ENCODE peak calls at places on chromosome X, in eight cellular contexts. O is A673; J is left ventricle myocardium inferior; L is CD8-positive, alpha-beta memory T cell; H is neural progenitor cell; K is astrocyte; Q is ovary; Z is stomach. R is an unnamed sample. For H3K9me3, the result is how much of the 10 kb centered on the place peaks cover.

GRCh38 chrX:3811331-3812311 is 98.2 kb upstream of the PRKX start:
- DNase-seq in O (peak), J (no peak), L (peak), H (peak), K (peak), Q (peak), Z (peak), R (peak)

GRCh38 chrX:22136711-22137110 is 104.6 kb downstream of the PHEX start:
- DNase-seq in O (no peak), J (no peak), L (no peak), H (no peak), K (no peak), Q (no peak), Z (no peak), R (no peak)

GRCh38 chrX:40772290-40772689 is 36.9 kb upstream of the MED14 start:
- DNase-seq in O (no peak), J (no peak), L (no peak), H (no peak), K (peak), Q (no peak), Z (no peak), R (no peak)

GRCh38 chrX:44234541-44234940 is 108.9 kb downstream of the EFHC2 start:
- DNase-seq in O (no peak), J (no peak), L (no peak), H (no peak), K (no peak), Q (no peak), Z (no peak), R (no peak)

GRCh38 chrX:101550825-101551767 is 749 bp downstream of the ARMCX1 start:
- DNase-seq in O (peak), J (peak), L (no peak), H (peak), K (peak), Q (peak), Z (no peak), R (no peak)

GRCh38 chrX:136907626-136908025 is 27.1 kb upstream of the RBMX start:
- DNase-seq in O (no peak), J (peak), L (no peak), H (no peak), K (no peak), Q (no peak), Z (no peak), R (no peak)

GRCh38 chrX:9102956-9103355 is 69.0 kb upstream of the FAM9B start:
- DNase-seq in O (no peak), J (no peak), L (no peak), H (no peak), K (no peak), Q (no peak), Z (no peak), R (no peak)

GRCh38 chrX:41692162-41692749 is 3.5 kb downstream of the GPR34 start:
- DNase-seq in O (peak), J (no peak), L (no peak), H (no peak), K (peak), Q (no peak), Z (no peak), R (no peak)

GRCh38 chrX:147403075-147403474 is 508.6 kb upstream of the FMR1 start:
- DNase-seq in O (no peak), J (no peak), L (no peak), H (no peak), K (no peak), Q (no peak), Z (no peak), R (no peak)

GRCh38 chrX:131366387-131366786 is 77.3 kb upstream of the IGSF1 start:
- DNase-seq in O (peak), J (no peak), L (no peak), H (no peak), K (no peak), Q (no peak), Z (no peak), R (no peak)

GRCh38 chrX:103584606-103585005 is 709 bp upstream of the TCEAL4 start:
- DNase-seq in O (peak), J (no peak), L (no peak), H (peak), K (no peak), Q (no peak), Z (no peak), R (no peak)

GRCh38 chrX:32150141-32150540 is 1061.2 kb downstream of the DMD start:
- DNase-seq in O (no peak), J (peak), L (no peak), H (no peak), K (no peak), Q (no peak), Z (no peak), R (no peak)

GRCh38 chrX:44400588-44400987 is 57.1 kb upstream of the EFHC2 start:
- DNase-seq in O (peak), J (no peak), L (no peak), H (no peak), K (peak), Q (no peak), Z (no peak), R (no peak)

GRCh38 chrX:109840585-109840984 is 107.5 kb upstream of the ACSL4 start:
- DNase-seq in O (peak), J (no peak), L (no peak), H (no peak), K (peak), Q (no peak), Z (no peak), R (no peak)

GRCh38 chrX:84064164-84064563 is 123.8 kb downstream of the RPS6KA6 start:
- DNase-seq in O (no peak), J (no peak), L (no peak), H (no peak), K (no peak), Q (no peak), Z (no peak), R (no peak)

GRCh38 chrX:10482708-10483107 is 137.7 kb downstream of the MID1 start:
- DNase-seq in O (no peak), J (no peak), L (no peak), H (no peak), K (no peak), Q (no peak), Z (no peak), R (no peak)

GRCh38 chrX:14027511-14028019 is 2.1 kb downstream of the GEMIN8 start:
- DNase-seq in O (peak), J (no peak), L (no peak), H (no peak), K (peak), Q (no peak), Z (no peak), R (no peak)

GRCh38 chrX:72572248-72573157 is at the start of gene HDAC8:
- DNase-seq in O (peak), J (peak), L (peak), H (peak), K (peak), Q (peak), Z (peak), R (no peak)

GRCh38 chrX:9188117-9188516 is 154.2 kb upstream of the FAM9B start:
- DNase-seq in O (no peak), J (no peak), L (no peak), H (no peak), K (no peak), Q (no peak), Z (no peak), R (no peak)

GRCh38 chrX:95764972-95765451 is 919.6 kb upstream of the DIAPH2 start:
- DNase-seq in O (peak), J (no peak), L (no peak), H (peak), K (peak), Q (no peak), Z (no peak), R (no peak)

GRCh38 chrX:24542756-24543155 is 77.7 kb downstream of the PDK3 start:
- DNase-seq in O (no peak), J (no peak), L (no peak), H (no peak), K (no peak), Q (no peak), Z (no peak), R (no peak)

GRCh38 chrX:75086731-75087195 is 69.3 kb downstream of the ABCB7 start:
- DNase-seq in O (no peak), J (no peak), L (no peak), H (no peak), K (no peak), Q (no peak), Z (peak), R (no peak)

GRCh38 chrX:121975666-121976065 is 928.3 kb downstream of the GLUD2 start:
- DNase-seq in O (no peak), J (no peak), L (no peak), H (no peak), K (no peak), Q (no peak), Z (no peak), R (no peak)

GRCh38 chrX:129932792-129933321 is 26.9 kb downstream of the UTP14A start:
- DNase-seq in O (peak), J (peak), L (no peak), H (peak), K (no peak), Q (peak), Z (no peak), R (no peak)

GRCh38 chrX:47221756-47222155 is 3.3 kb downstream of the CDK16 start:
- DNase-seq in O (no peak), J (no peak), L (no peak), H (no peak), K (no peak), Q (no peak), Z (no peak), R (no peak)

GRCh38 chrX:91434351-91435168 is at the start of gene PABPC5:
- DNase-seq in O (peak), J (peak), L (no peak), H (peak), K (peak), Q (peak), Z (peak), R (no peak)

GRCh38 chrX:11791090-11791489 is 33.1 kb downstream of the MSL3 start:
- DNase-seq in O (no peak), J (no peak), L (no peak), H (no peak), K (no peak), Q (no peak), Z (no peak), R (no peak)

GRCh38 chrX:22526339-22526738 is 253.6 kb downstream of the CBLL2 start:
- DNase-seq in O (peak), J (no peak), L (no peak), H (no peak), K (peak), Q (no peak), Z (no peak), R (no peak)

GRCh38 chrX:14496674-14497073 is 32.7 kb upstream of the GLRA2 start:
- DNase-seq in O (no peak), J (no peak), L (no peak), H (no peak), K (no peak), Q (no peak), Z (no peak), R (no peak)

GRCh38 chrX:150450519-150451177 is 87.5 kb downstream of the MAMLD1 start:
- DNase-seq in O (peak), J (no peak), L (no peak), H (no peak), K (no peak), Q (no peak), Z (no peak), R (no peak)
- H3K27ac ChIP-seq in O (no peak), J (peak), L (no peak), H (no peak), K (no peak), Q (no peak), Z (no peak), R (no peak)

DNA sequence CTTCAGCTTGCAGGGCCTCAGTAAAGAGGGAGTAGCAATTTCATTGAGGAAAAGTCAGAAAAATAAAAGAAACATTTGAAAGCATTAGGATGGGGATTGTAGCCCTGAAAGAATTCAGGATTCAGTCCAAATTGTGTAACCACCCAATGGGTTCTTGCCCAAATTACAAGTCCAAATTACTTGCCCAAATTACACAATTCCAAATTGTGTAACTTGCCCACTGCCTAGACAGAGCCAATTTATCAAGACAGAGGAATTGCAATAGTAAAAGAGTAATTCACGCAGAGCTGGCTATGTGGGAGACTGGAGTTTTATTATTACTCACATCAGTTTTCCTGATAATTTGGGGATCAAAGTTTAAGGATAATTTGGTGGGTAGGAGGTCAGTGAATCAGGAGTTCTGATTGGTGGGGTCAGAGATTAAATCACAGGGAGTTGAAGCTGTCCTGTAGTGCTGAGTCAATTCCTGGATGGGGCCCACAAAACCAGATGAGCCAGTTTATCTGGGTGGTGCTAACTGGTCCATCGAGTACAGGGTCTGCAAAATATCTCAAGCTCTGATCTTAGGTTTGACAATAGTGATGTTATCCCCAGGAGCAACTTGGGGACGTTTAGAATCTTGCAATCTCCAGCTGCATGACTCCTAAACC is 18.1 kb upstream of the PAGE5 start:
- DNase-seq in O (no peak), J (no peak), L (no peak), H (no peak), K (no peak), Q (no peak), Z (no peak), R (no peak)
- H3K9me3 ChIP-seq in O (under half), J (under half), L (under half), H (under half), K (under half), Q (under half), Z (under half), R (under half)

DNA sequence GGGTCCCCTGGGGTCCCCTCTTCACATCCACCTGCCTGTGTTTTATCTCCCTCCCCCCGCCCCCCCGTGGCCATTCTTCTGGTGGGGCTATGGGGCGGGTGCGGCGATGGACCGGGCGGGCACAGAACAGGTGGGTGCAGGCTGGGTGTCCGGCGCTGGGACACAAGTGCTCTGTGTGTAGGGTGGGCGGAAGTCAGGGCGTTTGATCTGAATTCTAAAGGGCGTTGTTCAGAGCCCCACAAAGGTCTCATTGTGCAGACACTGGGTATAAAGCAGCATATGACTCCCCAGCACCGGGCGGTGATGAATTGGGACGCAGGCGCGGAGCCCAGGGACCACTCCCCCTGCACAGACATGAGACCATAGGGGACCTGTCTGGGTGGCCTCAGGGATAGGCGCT is at the start of gene GJB1:
- DNase-seq in O (no peak), J (no peak), L (no peak), H (no peak), K (no peak), Q (no peak), Z (no peak), R (no peak)
- H3K27ac ChIP-seq in O (no peak), J (no peak), L (no peak), H (no peak), K (no peak), Q (no peak), Z (no peak), R (no peak)

DNA sequence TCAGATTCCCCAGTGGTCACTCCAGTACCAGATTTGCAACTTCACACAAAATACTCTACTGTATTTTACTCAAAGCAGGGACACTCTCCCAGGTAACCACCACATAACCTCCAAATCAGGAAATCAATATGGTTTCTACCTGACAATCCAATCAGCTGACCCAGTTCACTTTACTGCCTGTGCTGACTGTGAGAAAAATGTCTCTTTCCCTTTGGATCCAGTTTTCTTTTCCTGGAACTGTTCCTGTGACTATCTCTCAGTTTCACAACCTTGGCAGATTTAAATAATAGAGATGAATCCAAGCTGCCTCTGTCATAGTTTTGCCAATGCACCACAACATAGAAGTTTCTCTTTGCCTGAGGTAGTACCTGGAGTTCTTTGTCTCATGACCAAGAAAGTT is 29.8 kb upstream of the IL9R start:
- DNase-seq in O (no peak), J (no peak), L (no peak), H (no peak), K (no peak), Q (no peak), Z (no peak), R (no peak)
- H3K9me3 ChIP-seq in O (under half), J (under half), L (under half), H (under half), K (under half), Q (under half), Z (under half), R (under half)

GRCh38 chrX:57119416-57119815 is 1.9 kb downstream of the SPIN2B start:
- DNase-seq in O (no peak), J (no peak), L (no peak), H (no peak), K (no peak), Q (no peak), Z (no peak), R (no peak)

DNA sequence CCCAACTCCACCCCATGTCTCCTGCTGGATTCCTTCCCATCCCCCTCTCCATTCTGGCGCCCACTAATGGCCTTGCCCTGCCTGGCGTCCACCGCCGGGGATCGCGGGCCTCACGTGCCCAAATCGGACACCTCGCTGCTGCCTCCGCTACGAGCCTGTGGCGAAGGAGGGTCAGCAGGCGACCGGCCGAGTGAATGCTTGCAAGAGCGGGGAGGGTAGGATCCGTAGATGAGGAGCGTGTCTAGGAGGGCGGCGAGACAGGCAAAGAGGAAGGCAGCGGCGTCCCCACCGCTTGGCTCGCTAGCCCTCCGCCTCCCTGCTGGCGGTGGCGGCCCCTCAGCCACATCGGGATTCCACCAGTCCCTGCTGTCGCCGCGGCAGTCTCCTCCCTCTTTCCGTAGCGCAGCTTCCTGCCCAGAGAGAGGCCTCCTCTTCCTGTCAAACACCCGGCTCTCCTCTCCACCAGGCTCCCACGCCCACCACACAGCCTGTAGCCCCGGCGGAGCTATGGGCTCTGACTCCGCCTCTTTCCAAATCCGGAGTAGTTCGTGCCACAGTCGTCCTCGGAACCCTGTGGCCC is at the start of gene SPIN2B:
- DNase-seq in O (peak), J (peak), L (peak), H (peak), K (peak), Q (peak), Z (peak), R (peak)
- H3K27ac ChIP-seq in O (peak), J (peak), L (peak), H (peak), K (peak), Q (no peak), Z (peak), R (peak)

GRCh38 chrX:153392642-153393321 is 8.4 kb downstream of the PNMA6E start:
- DNase-seq in O (no peak), J (no peak), L (no peak), H (no peak), K (no peak), Q (no peak), Z (no peak), R (no peak)
- H3K9me3 ChIP-seq in O (under half), J (under half), L (under half), H (under half), K (under half), Q (under half), Z (under half), R (under half)

GRCh38 chrX:39613997-39614679 is 483.6 kb downstream of the BCOR start:
- DNase-seq in O (no peak), J (no peak), L (no peak), H (peak), K (no peak), Q (no peak), Z (no peak), R (no peak)
- H3K27ac ChIP-seq in O (no peak), J (no peak), L (no peak), H (peak), K (no peak), Q (no peak), Z (peak), R (no peak)

DNA sequence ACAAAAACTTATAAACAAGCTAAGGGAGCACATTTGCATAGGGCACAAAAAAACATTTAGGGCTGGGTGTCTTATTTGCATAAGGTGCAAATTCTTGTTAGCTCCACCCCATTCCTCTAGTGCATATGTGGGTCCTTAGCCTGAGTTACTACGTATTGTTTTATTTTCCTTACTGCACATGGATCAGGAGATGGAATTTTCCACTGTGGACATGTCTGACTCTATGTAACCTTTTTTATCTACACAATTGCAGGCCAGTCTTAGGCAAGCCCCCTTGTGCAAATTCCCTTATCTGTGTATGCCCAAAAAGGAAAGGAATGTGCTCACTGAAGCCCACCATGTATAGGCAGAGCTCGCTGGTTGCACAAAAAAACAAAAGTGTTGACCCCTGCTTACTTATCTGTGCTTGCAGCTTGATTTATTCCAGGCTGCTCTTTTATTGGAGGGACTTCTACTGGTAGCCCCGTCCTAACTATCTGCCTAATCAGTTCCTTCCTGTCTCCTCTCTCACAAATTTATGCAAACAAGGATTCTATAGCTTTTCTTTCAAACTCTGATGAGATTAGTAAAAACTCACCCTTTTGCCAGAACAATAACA is 359.0 kb upstream of the MAGEB16 start:
- DNase-seq in O (peak), J (no peak), L (no peak), H (no peak), K (no peak), Q (no peak), Z (no peak), R (no peak)
- H3K9me3 ChIP-seq in O (under half), J (under half), L (under half), H (under half), K (under half), Q (under half), Z (under half), R (under half)